ENCODE peak calls at places on chromosomes 16 and 17, in ten cellular contexts. C is ascending aorta, L is upper lobe of right lung, T is left ventricle myocardium inferior, Y is ovary, W is brain microvascular endothelial cell, E is colonic mucosa, V is neural progenitor cell, O is mammary epithelial cell, D is psoas muscle. I is an unnamed sample.

GRCh38 chr16:55433030-55433429 is 46.0 kb upstream of the MMP2 start:
- DNase-seq in C (no peak), L (no peak), T (no peak), Y (no peak), W (no peak), E (no peak), V (no peak), O (no peak), D (no peak), I (no peak)

GRCh38 chr16:11683140-11683539 is 14.9 kb downstream of the SNN start:
- DNase-seq in C (peak; percentile 43), L (no peak), T (no peak), Y (no peak), W (no peak), E (no peak), V (no peak), O (no peak), D (no peak), I (no peak)

GRCh38 chr17:11238710-11239109 is 2.3 kb upstream of the SHISA6 start:
- DNase-seq in C (no peak), L (no peak), T (no peak), Y (no peak), W (no peak), E (no peak), V (no peak), O (no peak), D (no peak), I (no peak)

GRCh38 chr16:80203821-80204220 is 337.0 kb upstream of the DYNLRB2 start:
- DNase-seq in C (no peak), L (no peak), T (no peak), Y (no peak), W (no peak), E (no peak), V (no peak), O (peak; percentile 33), D (no peak), I (no peak)

GRCh38 chr17:21288581-21289017 is 4.1 kb downstream of the MAP2K3 start:
- DNase-seq in C (peak; percentile 71), L (no peak), T (no peak), Y (no peak), W (no peak), E (no peak), V (no peak), O (no peak), D (peak; percentile 56), I (no peak)

GRCh38 chr17:71224824-71225575 is 895.8 kb upstream of the SOX9 start:
- DNase-seq in C (no peak), L (no peak), T (no peak), Y (no peak), W (no peak), E (peak; percentile 19), V (no peak), O (peak; percentile 25), D (no peak), I (no peak)

GRCh38 chr17:82913304-82914043 is 73.7 kb upstream of the ZNF750 start:
- DNase-seq in C (no peak), L (no peak), T (no peak), Y (no peak), W (no peak), E (no peak), V (peak; percentile 27), O (no peak), D (peak; percentile 74), I (no peak)

GRCh38 chr16:1958715-1959268 is 546 bp upstream of the NDUFB10 start:
- DNase-seq in C (no peak), L (peak; percentile 69), T (no peak), Y (no peak), W (no peak), E (no peak), V (no peak), O (no peak), D (no peak), I (no peak)

GRCh38 chr16:14333361-14333760 is 262.2 kb downstream of the MRTFB start:
- DNase-seq in C (no peak), L (no peak), T (no peak), Y (no peak), W (no peak), E (no peak), V (no peak), O (no peak), D (no peak), I (no peak)

GRCh38 chr16:86878290-86879160 is 300.2 kb downstream of the FOXL1 start:
- DNase-seq in C (no peak), L (peak; percentile 52), T (no peak), Y (no peak), W (no peak), E (no peak), V (peak; percentile 36), O (no peak), D (no peak), I (no peak)

GRCh38 chr17:45131616-45132301 is 556 bp downstream of the PLCD3 start:
- DNase-seq in C (peak; percentile 69), L (peak; percentile 80), T (peak; percentile 53), Y (peak; percentile 66), W (no peak), E (peak; percentile 71), V (peak; percentile 82), O (peak; percentile 51), D (peak; percentile 79), I (peak; percentile 81)

GRCh38 chr17:9023389-9024210 is 2.3 kb downstream of the NTN1 start:
- DNase-seq in C (peak; percentile 68), L (no peak), T (no peak), Y (no peak), W (no peak), E (no peak), V (peak; percentile 31), O (no peak), D (no peak), I (peak; percentile 77)
- H3K4me3 ChIP-seq in C (peak overlapping the region; percentile 84), L (peak overlapping the region; percentile 64), T (peak overlapping the region; percentile 77), Y (peak overlapping the region; percentile 62), W (no peak overlapping the region), E (peak overlapping the region; percentile 52), V (peak overlapping the region; percentile 74), O (no peak overlapping the region), D (peak overlapping the region; percentile 77), I (peak overlapping the region; percentile 87)

DNA sequence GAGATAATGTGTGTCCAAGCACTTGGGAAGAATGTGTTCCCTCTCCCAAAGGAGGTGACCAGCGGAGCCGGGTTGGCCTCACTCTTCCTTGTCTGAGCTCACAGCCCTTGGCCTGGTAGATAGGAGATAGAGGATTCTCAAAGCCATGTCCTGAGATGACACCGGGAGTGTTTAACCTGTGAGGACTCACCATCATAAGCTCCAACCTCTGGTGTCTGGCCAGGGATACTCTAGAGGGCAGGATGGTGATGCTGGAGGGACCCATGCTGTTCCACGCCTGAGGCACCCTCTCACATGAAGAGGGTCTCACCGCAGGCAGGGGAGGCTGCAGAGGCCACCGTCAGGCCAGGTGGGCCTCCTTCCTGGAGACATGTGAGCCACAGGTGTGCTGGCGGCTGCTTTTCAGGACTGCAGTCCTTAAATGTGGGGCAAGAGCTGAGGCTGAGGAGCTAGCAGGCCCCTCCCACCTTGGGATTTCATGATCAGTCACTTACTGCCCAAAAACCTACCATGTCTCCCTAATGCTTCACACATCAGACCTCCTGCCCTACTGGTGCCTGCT is 6.6 kb upstream of the ZNF629 start:
- DNase-seq in C (no peak), L (no peak), T (no peak), Y (no peak), W (no peak), E (no peak), V (no peak), O (no peak), D (no peak), I (no peak)
- TF ChIP-seq CTCF in C (no peak), L (no peak), T (no peak), Y (no peak), W (no peak), E (no peak), V (no peak), O (no peak), D (no peak), I (no peak)

GRCh38 chr17:38967290-38967738 is at the start of gene FBXO47:
- DNase-seq in C (peak; percentile 94), L (peak; percentile 96), T (peak; percentile 94), Y (peak; percentile 92), W (peak; percentile 90), E (peak; percentile 89), V (peak; percentile 87), O (peak; percentile 82), D (peak; percentile 95), I (peak; percentile 95)
- H3K27ac ChIP-seq in C (peak within 1 kb of the TSS; percentile 56), L (peak within 1 kb of the TSS; percentile 83), T (peak within 1 kb of the TSS; percentile 85), Y (peak within 1 kb of the TSS; percentile 55), W (no peak within 1 kb of the TSS), E (no peak within 1 kb of the TSS), V (no peak within 1 kb of the TSS), O (no peak within 1 kb of the TSS), D (peak within 1 kb of the TSS; percentile 73), I (peak within 1 kb of the TSS; percentile 73)

GRCh38 chr16:88769617-88770458 is 15.2 kb downstream of the PIEZO1 start:
- DNase-seq in C (no peak), L (peak; percentile 86), T (no peak), Y (no peak), W (no peak), E (peak; percentile 76), V (peak; percentile 92), O (peak; percentile 42), D (no peak), I (no peak)
- H3K4me3 ChIP-seq in C (no peak overlapping the region), L (peak overlapping the region; percentile 32), T (peak overlapping the region; percentile 43), Y (peak overlapping the region; percentile 5), W (no peak overlapping the region), E (peak overlapping the region; percentile 8), V (no peak overlapping the region), O (no peak overlapping the region), D (peak overlapping the region; percentile 36), I (no peak overlapping the region)

DNA sequence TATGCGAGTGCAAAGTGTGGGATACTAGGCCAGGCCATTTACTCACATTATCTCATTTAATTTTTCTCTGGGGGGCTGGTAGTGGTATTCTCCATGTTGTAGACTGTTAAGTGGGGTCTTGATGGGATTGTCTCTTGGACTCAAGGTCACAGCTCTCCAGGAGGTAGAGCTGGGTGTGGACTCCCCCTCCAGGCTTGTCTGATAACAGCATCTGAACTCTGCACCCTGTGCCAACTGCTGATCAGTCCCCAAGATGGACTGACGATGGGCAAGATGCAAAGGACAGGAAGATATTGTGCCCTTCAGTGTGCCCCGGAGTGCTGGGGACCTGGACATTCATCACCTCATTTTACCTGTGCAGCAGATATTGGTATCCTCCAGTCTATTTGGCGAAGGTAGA is 147.8 kb downstream of the MSI2 start:
- DNase-seq in C (no peak), L (no peak), T (no peak), Y (no peak), W (no peak), E (peak; percentile 33), V (no peak), O (no peak), D (no peak), I (no peak)
- TF ChIP-seq CTCF in C (no peak), L (no peak), T (no peak), Y (no peak), W (no peak), E (no peak), V (no peak), O (no peak), D (no peak), I (no peak)